ENCODE peak calls at places on chromosome 21, in four cellular contexts. A is T-helper 2 cell, P is osteocyte, T is bronchial epithelial cell. Y is an unnamed sample.

GRCh38 chr21:43203523-43204080 is 34.8 kb downstream of the CRYAA start:
- DNase-seq in A (no peak), P (peak), T (no peak), Y (no peak)

GRCh38 chr21:15252437-15252836 is 187.6 kb upstream of the NRIP1 start:
- DNase-seq in A (no peak), P (no peak), T (no peak), Y (no peak)

GRCh38 chr21:28614816-28615215 is 377.9 kb downstream of the LTN1 start:
- DNase-seq in A (no peak), P (no peak), T (no peak), Y (no peak)

GRCh38 chr21:44028287-44028659 is 16.2 kb downstream of the TRAPPC10 start:
- DNase-seq in A (no peak), P (no peak), T (no peak), Y (no peak)

GRCh38 chr21:37032877-37033471 is 26.5 kb downstream of the RIPPLY3 start:
- DNase-seq in A (no peak), P (no peak), T (peak), Y (peak)

GRCh38 chr21:38171723-38172344 is 85.0 kb upstream of the KCNJ15 start:
- DNase-seq in A (no peak), P (no peak), T (peak), Y (peak)

GRCh38 chr21:40759061-40759460 is 87.9 kb downstream of the DSCAM start:
- DNase-seq in A (no peak), P (no peak), T (no peak), Y (no peak)

GRCh38 chr21:18646114-18646513 is 242.5 kb upstream of the TMPRSS15 start:
- DNase-seq in A (no peak), P (no peak), T (no peak), Y (no peak)

GRCh38 chr21:34052171-34052570 is 21.2 kb upstream of the MRPS6 start:
- DNase-seq in A (no peak), P (no peak), T (no peak), Y (no peak)

GRCh38 chr21:44456915-44457736 is 1.8 kb downstream of the LRRC3 start:
- DNase-seq in A (no peak), P (no peak), T (no peak), Y (no peak)

GRCh38 chr21:38756746-38757145 is 49.0 kb upstream of the ETS2 start:
- DNase-seq in A (no peak), P (no peak), T (no peak), Y (peak)

GRCh38 chr21:34639882-34640788 is 25.2 kb upstream of the RCAN1 start:
- DNase-seq in A (no peak), P (no peak), T (no peak), Y (no peak)

GRCh38 chr21:28961927-28962326 is 30.8 kb downstream of the LTN1 start:
- DNase-seq in A (no peak), P (no peak), T (no peak), Y (peak)

GRCh38 chr21:33096426-33096825 is 26.5 kb downstream of the OLIG1 start:
- DNase-seq in A (no peak), P (no peak), T (no peak), Y (no peak)

GRCh38 chr21:45560106-45561021 is 18.1 kb upstream of the SLC19A1 start:
- DNase-seq in A (no peak), P (no peak), T (no peak), Y (no peak)

GRCh38 chr21:15592271-15592860 is 137.4 kb upstream of the USP25 start:
- DNase-seq in A (no peak), P (no peak), T (peak), Y (peak)

GRCh38 chr21:32807717-32808380 is 36.3 kb upstream of the PAXBP1 start:
- DNase-seq in A (no peak), P (no peak), T (peak), Y (peak)

GRCh38 chr21:37257526-37257966 is 9.6 kb downstream of the VPS26C start:
- DNase-seq in A (no peak), P (no peak), T (no peak), Y (peak)

GRCh38 chr21:39837861-39838359 is 29.3 kb upstream of the PCP4 start:
- DNase-seq in A (no peak), P (no peak), T (no peak), Y (no peak)

GRCh38 chr21:45164124-45164511 is 89.7 kb downstream of the ADARB1 start:
- DNase-seq in A (no peak), P (no peak), T (no peak), Y (no peak)

GRCh38 chr21:36699546-36700294 is 805 bp downstream of the SIM2 start:
- DNase-seq in A (no peak), P (peak), T (no peak), Y (peak)

GRCh38 chr21:45381865-45382697 is 22.9 kb upstream of the COL18A1 start:
- DNase-seq in A (no peak), P (no peak), T (no peak), Y (no peak)

GRCh38 chr21:17699524-17700189 is 87.0 kb upstream of the BTG3 start:
- DNase-seq in A (no peak), P (no peak), T (no peak), Y (no peak)

GRCh38 chr21:20730421-20730820 is 267.8 kb upstream of the NCAM2 start:
- DNase-seq in A (no peak), P (no peak), T (no peak), Y (no peak)

GRCh38 chr21:46161800-46162592 is 6.6 kb upstream of the FTCD start:
- DNase-seq in A (no peak), P (peak), T (no peak), Y (no peak)

GRCh38 chr21:39659070-39659815 is 46.5 kb downstream of the B3GALT5 start:
- DNase-seq in A (no peak), P (no peak), T (no peak), Y (no peak)

GRCh38 chr21:45947296-45947695 is 34.3 kb upstream of the COL6A1 start:
- DNase-seq in A (no peak), P (no peak), T (no peak), Y (no peak)